ENCODE peak calls at places on chromosome 17, in six cellular contexts. M is fibroblast of lung, U is psoas muscle, X is Panc1, S is IMR-90, B is transverse colon. P is an unnamed sample. For H3K27me3, the result is how much of the 10 kb centered on the place peaks cover.

GRCh38 chr17:15453246-15453645 is 14.2 kb downstream of the CDRT4 start:
- DNase-seq in S (peak), M (no peak), B (no peak), X (no peak), U (no peak), P (no peak)

GRCh38 chr17:49482144-49482817 is 12.8 kb upstream of the NGFR start:
- DNase-seq in S (peak), M (no peak), X (no peak), U (no peak), B (no peak), P (no peak)

GRCh38 chr17:69047368-69048263 is 13.1 kb downstream of the ABCA9 start:
- DNase-seq in M (peak), S (peak), B (peak), U (peak), X (no peak), P (peak)

GRCh38 chr17:69485126-69485724 is 70.7 kb downstream of the MAP2K6 start:
- DNase-seq in B (no peak), S (no peak), U (no peak), M (peak), X (no peak), P (no peak)

GRCh38 chr17:9971991-9972390 is 66.9 kb upstream of the RCVRN start:
- DNase-seq in M (peak), S (peak), U (peak), B (peak), X (no peak), P (no peak)

GRCh38 chr17:65901394-65901793 is 290.5 kb downstream of the CEP112 start:
- DNase-seq in S (no peak), X (no peak), B (no peak), M (no peak), U (no peak), P (no peak)

GRCh38 chr17:81187120-81187519 is 21.1 kb upstream of the AATK start:
- DNase-seq in S (no peak), M (no peak), X (no peak), U (no peak), B (no peak), P (no peak)

GRCh38 chr17:82859431-82860403 is 19.9 kb upstream of the ZNF750 start:
- DNase-seq in X (no peak), U (peak), M (no peak), B (no peak), S (peak), P (peak)

GRCh38 chr17:40666366-40666765 is 1.4 kb upstream of the KRT222 start:
- DNase-seq in X (no peak), S (no peak), B (no peak), M (no peak), U (no peak), P (no peak)

GRCh38 chr17:20008242-20009051 is 712 bp upstream of the SPECC1 start:
- DNase-seq in S (no peak), B (peak), M (no peak), U (no peak), X (no peak), P (no peak)

GRCh38 chr17:28379814-28380571 is 8.5 kb downstream of the SARM1 start:
- DNase-seq in B (no peak), X (no peak), M (no peak), S (peak), U (no peak), P (no peak)

GRCh38 chr17:74763565-74764387 is 12.4 kb downstream of the NAT9 start:
- DNase-seq in M (no peak), B (peak), X (no peak), U (no peak), S (no peak), P (no peak)

GRCh38 chr17:44557653-44558285 is 485 bp downstream of the FZD2 start:
- DNase-seq in S (peak), B (peak), M (peak), U (peak), X (no peak), P (no peak)

GRCh38 chr17:76266244-76266938 is 1.2 kb downstream of the UBALD2 start:
- DNase-seq in M (peak), U (no peak), X (no peak), S (peak), B (peak), P (no peak)

GRCh38 chr17:76268015-76268749 is 3.0 kb downstream of the UBALD2 start:
- DNase-seq in M (peak), B (peak), S (peak), U (peak), X (no peak), P (no peak)

GRCh38 chr17:76264755-76265623 is at the start of gene UBALD2:
- DNase-seq in M (peak), U (peak), B (peak), X (peak), S (peak), P (peak)

GRCh38 chr17:76265624-76266243 is 586 bp downstream of the UBALD2 start:
- DNase-seq in S (peak), B (peak), M (peak), X (no peak), U (peak), P (no peak)

GRCh38 chr17:76267051-76267576 is 2.0 kb downstream of the UBALD2 start:
- DNase-seq in U (no peak), S (no peak), X (no peak), M (no peak), B (no peak), P (no peak)
- H3K4me3 ChIP-seq in U (peak), S (no peak), X (no peak), M (peak), B (peak), P (peak)

GRCh38 chr17:1561420-1562177 is 993 bp downstream of the PITPNA start:
- DNase-seq in U (peak), X (no peak), S (no peak), M (peak), B (no peak), P (no peak)
- TF ChIP-seq CTCF in U (no peak), X (no peak), S (peak), M (peak), B (no peak), P (no peak)

GRCh38 chr17:61405047-61405685 is 5.5 kb downstream of the TBX2 start:
- DNase-seq in U (no peak), B (no peak), S (peak), X (no peak), M (peak), P (no peak)
- H3K27me3 ChIP-seq in U (under half), B (half or more), S (under half), X (under half), M (under half), P (half or more)

DNA sequence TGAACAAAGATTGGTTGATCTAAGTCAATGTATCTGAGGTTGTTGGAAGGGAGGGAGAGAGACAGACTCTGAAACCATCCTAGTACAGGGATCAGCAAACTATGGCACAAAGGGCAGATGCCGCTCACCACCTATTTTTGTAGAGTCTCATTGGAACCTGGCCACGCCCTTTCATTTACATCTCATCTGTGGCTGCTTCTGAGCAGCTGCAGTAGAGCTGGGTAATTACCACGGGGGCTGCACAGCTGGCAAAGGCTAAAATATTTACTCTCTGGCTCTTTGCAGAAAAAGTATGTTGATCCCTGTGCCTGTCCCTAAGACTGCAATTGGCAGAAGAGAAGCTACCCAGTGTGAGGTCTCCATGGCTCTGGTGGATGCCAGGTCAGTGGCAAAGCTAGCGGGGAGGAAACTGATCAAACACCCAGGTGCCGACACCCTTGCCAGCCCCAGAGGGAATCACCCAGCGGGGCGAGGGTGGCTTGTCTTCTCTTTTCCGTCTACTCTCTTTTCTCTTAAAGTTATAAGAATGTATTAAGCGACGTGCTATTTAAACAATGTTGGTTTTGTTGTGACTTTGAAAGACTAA is 14.0 kb downstream of the CEP295NL start:
- DNase-seq in U (no peak), B (no peak), S (no peak), X (no peak), M (no peak), P (no peak)
- H3K4me3 ChIP-seq in U (no peak), B (no peak), S (no peak), X (no peak), M (no peak), P (no peak)

DNA sequence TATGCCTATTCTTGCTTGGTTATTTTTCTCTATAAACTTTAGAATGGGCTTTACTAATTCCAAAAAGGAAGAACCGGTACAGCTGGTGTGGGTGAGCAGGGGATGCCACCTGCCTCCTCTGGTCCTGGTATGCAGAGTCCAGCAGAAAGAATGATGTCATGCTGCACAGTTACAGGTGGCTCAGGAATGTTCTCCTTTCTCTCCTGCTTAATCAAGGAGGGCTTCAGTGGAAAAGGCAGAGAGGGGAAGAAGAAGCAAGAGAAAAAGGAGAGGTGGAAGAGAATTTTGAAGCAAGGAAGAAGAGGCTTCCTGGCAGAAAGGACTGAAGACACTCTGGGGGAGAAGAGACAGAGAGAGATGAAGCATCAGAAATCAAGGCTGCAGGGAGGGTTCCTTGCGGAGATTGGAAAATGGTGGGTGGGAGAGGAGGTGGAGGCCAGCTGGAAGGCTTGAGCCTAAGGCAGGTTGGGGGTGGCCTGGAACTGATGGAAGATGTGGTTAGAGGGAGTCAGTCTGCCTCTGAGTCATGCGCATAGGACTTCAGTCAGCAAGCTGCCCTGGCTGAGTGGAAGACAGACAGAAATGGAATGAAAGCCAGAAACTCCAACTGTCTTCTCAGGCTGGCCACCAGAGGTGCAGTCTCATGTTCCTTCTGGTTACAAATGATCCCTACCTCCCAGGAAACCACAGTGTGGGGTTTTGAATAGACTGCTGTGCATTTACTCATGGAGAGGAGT is 64.6 kb upstream of the CRHR1 start:
- DNase-seq in U (no peak), B (no peak), M (peak), X (no peak), S (peak), P (peak)
- TF ChIP-seq CTCF in U (peak), B (no peak), M (peak), X (peak), S (peak), P (peak)

GRCh38 chr17:46089389-46089965 is 90.4 kb downstream of the STH start:
- DNase-seq in M (no peak), S (no peak), B (no peak), U (no peak), X (no peak), P (no peak)
- H3K27me3 ChIP-seq in M (under half), S (under half), B (under half), U (under half), X (under half), P (under half)

P was measured in kidney epithelial cell.